ENCODE peak calls at places on chromosome 16, in six cellular contexts. One of them, this sample, is unnamed. For H3K4me1, the result is how much of the 10 kb centered on the place peaks cover.

GRCh38 chr16:16857603-16858283 is 478.8 kb downstream of the NPIPA7 start:
- DNase-seq in adrenal gland: no peak
- DNase-seq in CD8-positive, alpha-beta memory T cell: no peak
- DNase-seq in ovary: no peak
- DNase-seq in heart right ventricle: no peak
- DNase-seq in CD8-positive, alpha-beta T cell: no peak
- DNase-seq in this sample: no peak

GRCh38 chr16:89146211-89147005 is 25.1 kb upstream of the CDH15 start:
- DNase-seq in CD8-positive, alpha-beta T cell: no peak
- DNase-seq in CD8-positive, alpha-beta memory T cell: no peak
- DNase-seq in ovary: peak
- DNase-seq in adrenal gland: no peak
- DNase-seq in heart right ventricle: no peak
- DNase-seq in this sample: no peak

GRCh38 chr16:21150375-21151001 is at the start of gene DNAH3:
- DNase-seq in CD8-positive, alpha-beta memory T cell: no peak
- DNase-seq in ovary: no peak
- DNase-seq in heart right ventricle: no peak
- DNase-seq in adrenal gland: no peak
- DNase-seq in CD8-positive, alpha-beta T cell: no peak
- DNase-seq in this sample: no peak

GRCh38 chr16:54526916-54527315 is 240.3 kb upstream of the IRX3 start:
- DNase-seq in ovary: no peak
- DNase-seq in CD8-positive, alpha-beta T cell: no peak
- DNase-seq in adrenal gland: no peak
- DNase-seq in CD8-positive, alpha-beta memory T cell: no peak
- DNase-seq in heart right ventricle: no peak
- DNase-seq in this sample: no peak

GRCh38 chr16:53071748-53072301 is 17.0 kb downstream of the CHD9 start:
- DNase-seq in heart right ventricle: peak
- DNase-seq in adrenal gland: peak
- DNase-seq in CD8-positive, alpha-beta memory T cell: no peak
- DNase-seq in ovary: peak
- DNase-seq in CD8-positive, alpha-beta T cell: no peak
- DNase-seq in this sample: no peak

GRCh38 chr16:22675745-22676540 is 138.0 kb upstream of the HS3ST2 start:
- DNase-seq in adrenal gland: no peak
- DNase-seq in CD8-positive, alpha-beta T cell: no peak
- DNase-seq in heart right ventricle: no peak
- DNase-seq in ovary: no peak
- DNase-seq in CD8-positive, alpha-beta memory T cell: no peak
- DNase-seq in this sample: no peak

GRCh38 chr16:24747425-24747824 is 18.0 kb downstream of the TNRC6A start:
- DNase-seq in CD8-positive, alpha-beta memory T cell: no peak
- DNase-seq in heart right ventricle: no peak
- DNase-seq in adrenal gland: no peak
- DNase-seq in CD8-positive, alpha-beta T cell: no peak
- DNase-seq in ovary: no peak
- DNase-seq in this sample: no peak

GRCh38 chr16:54072237-54072636 is 214.3 kb downstream of the IRX3 start:
- DNase-seq in CD8-positive, alpha-beta memory T cell: no peak
- DNase-seq in CD8-positive, alpha-beta T cell: no peak
- DNase-seq in adrenal gland: no peak
- DNase-seq in ovary: no peak
- DNase-seq in heart right ventricle: no peak
- DNase-seq in this sample: no peak

GRCh38 chr16:22070361-22071351 is 21.7 kb upstream of the VWA3A start:
- DNase-seq in CD8-positive, alpha-beta T cell: no peak
- DNase-seq in heart right ventricle: no peak
- DNase-seq in adrenal gland: peak
- DNase-seq in ovary: peak
- DNase-seq in CD8-positive, alpha-beta memory T cell: no peak
- DNase-seq in this sample: no peak

GRCh38 chr16:8583712-8584111 is 6.6 kb downstream of the TMEM114 start:
- DNase-seq in ovary: no peak
- DNase-seq in CD8-positive, alpha-beta T cell: no peak
- DNase-seq in heart right ventricle: no peak
- DNase-seq in CD8-positive, alpha-beta memory T cell: no peak
- DNase-seq in adrenal gland: no peak
- DNase-seq in this sample: no peak

GRCh38 chr16:14205666-14206065 is 134.5 kb downstream of the MRTFB start:
- DNase-seq in CD8-positive, alpha-beta T cell: no peak
- DNase-seq in ovary: no peak
- DNase-seq in heart right ventricle: no peak
- DNase-seq in adrenal gland: no peak
- DNase-seq in CD8-positive, alpha-beta memory T cell: no peak
- DNase-seq in this sample: no peak

GRCh38 chr16:64398795-64399194 is 723.1 kb downstream of the CDH11 start:
- DNase-seq in adrenal gland: no peak
- DNase-seq in heart right ventricle: no peak
- DNase-seq in ovary: no peak
- DNase-seq in CD8-positive, alpha-beta memory T cell: no peak
- DNase-seq in CD8-positive, alpha-beta T cell: no peak
- DNase-seq in this sample: no peak

GRCh38 chr16:65763640-65764305 is 602.7 kb upstream of the CDH5 start:
- DNase-seq in ovary: no peak
- DNase-seq in CD8-positive, alpha-beta memory T cell: no peak
- DNase-seq in adrenal gland: no peak
- DNase-seq in heart right ventricle: no peak
- DNase-seq in CD8-positive, alpha-beta T cell: no peak
- DNase-seq in this sample: no peak

GRCh38 chr16:20203277-20203676 is 124.0 kb downstream of the GP2 start:
- DNase-seq in adrenal gland: no peak
- DNase-seq in ovary: no peak
- DNase-seq in CD8-positive, alpha-beta T cell: no peak
- DNase-seq in CD8-positive, alpha-beta memory T cell: no peak
- DNase-seq in heart right ventricle: no peak
- DNase-seq in this sample: no peak

GRCh38 chr16:77236063-77236511 is 36.9 kb downstream of the SYCE1L start:
- DNase-seq in CD8-positive, alpha-beta T cell: peak
- DNase-seq in ovary: peak
- DNase-seq in CD8-positive, alpha-beta memory T cell: peak
- DNase-seq in adrenal gland: peak
- DNase-seq in heart right ventricle: peak
- DNase-seq in this sample: no peak

GRCh38 chr16:12235110-12235509 is 258.6 kb downstream of the SNX29 start:
- DNase-seq in adrenal gland: no peak
- DNase-seq in ovary: no peak
- DNase-seq in CD8-positive, alpha-beta memory T cell: no peak
- DNase-seq in heart right ventricle: no peak
- DNase-seq in CD8-positive, alpha-beta T cell: no peak
- DNase-seq in this sample: no peak

GRCh38 chr16:57600048-57600835 is 28.2 kb upstream of the ADGRG1 start:
- DNase-seq in heart right ventricle: peak
- DNase-seq in ovary: no peak
- DNase-seq in adrenal gland: peak
- DNase-seq in CD8-positive, alpha-beta memory T cell: no peak
- DNase-seq in CD8-positive, alpha-beta T cell: peak
- DNase-seq in this sample: no peak

GRCh38 chr16:57603110-57604024 is 25.1 kb upstream of the ADGRG1 start:
- DNase-seq in heart right ventricle: no peak
- DNase-seq in adrenal gland: peak
- DNase-seq in CD8-positive, alpha-beta T cell: no peak
- DNase-seq in CD8-positive, alpha-beta memory T cell: no peak
- DNase-seq in ovary: no peak
- DNase-seq in this sample: peak

GRCh38 chr16:57604177-57604576 is 24.3 kb upstream of the ADGRG1 start:
- DNase-seq in CD8-positive, alpha-beta memory T cell: no peak
- DNase-seq in adrenal gland: no peak
- DNase-seq in CD8-positive, alpha-beta T cell: no peak
- DNase-seq in heart right ventricle: no peak
- DNase-seq in ovary: no peak
- DNase-seq in this sample: no peak

GRCh38 chr16:57600952-57601580 is 27.4 kb upstream of the ADGRG1 start:
- DNase-seq in adrenal gland: peak
- DNase-seq in ovary: no peak
- DNase-seq in CD8-positive, alpha-beta memory T cell: no peak
- DNase-seq in heart right ventricle: no peak
- DNase-seq in CD8-positive, alpha-beta T cell: no peak
- DNase-seq in this sample: peak

DNA sequence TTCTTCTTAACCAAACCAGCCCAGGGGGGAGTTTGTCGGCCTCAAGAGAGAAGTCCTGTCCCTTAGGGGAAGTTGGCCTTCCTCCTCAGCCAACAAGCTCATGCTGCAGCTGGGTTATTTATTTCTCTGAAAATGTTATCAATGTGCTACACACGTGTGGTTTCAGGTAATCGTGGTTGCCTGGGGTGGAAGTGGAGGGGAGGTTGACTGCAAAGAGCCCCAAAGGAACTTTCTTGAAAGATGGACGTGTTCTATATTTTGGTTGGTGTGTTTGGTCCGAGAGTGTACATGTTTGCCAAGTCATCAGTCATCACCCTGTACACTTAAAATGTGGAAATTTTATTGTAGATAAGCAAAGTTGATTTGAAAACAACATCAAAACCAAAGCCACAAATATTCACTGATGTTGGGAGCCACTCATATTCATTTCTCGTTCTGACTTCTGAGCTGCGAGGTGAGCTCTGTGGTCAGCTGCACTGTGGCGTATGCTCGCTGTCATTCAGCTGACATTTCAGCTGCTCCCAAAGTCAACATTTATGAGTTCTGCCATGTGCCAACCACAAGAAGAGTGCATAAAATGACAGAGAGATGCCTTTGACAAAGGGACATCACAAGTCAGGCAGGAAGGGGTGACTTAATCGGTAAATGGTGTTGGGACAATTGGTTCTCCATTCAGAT is 26.5 kb upstream of the ADGRG1 start:
- DNase-seq in CD8-positive, alpha-beta T cell: peak
- DNase-seq in heart right ventricle: no peak
- DNase-seq in adrenal gland: peak
- DNase-seq in CD8-positive, alpha-beta memory T cell: no peak
- DNase-seq in ovary: no peak
- DNase-seq in this sample: no peak
- H3K27ac ChIP-seq in CD8-positive, alpha-beta T cell: peak
- H3K27ac ChIP-seq in heart right ventricle: no peak
- H3K27ac ChIP-seq in adrenal gland: no peak
- H3K27ac ChIP-seq in CD8-positive, alpha-beta memory T cell: peak
- H3K27ac ChIP-seq in ovary: no peak
- H3K27ac ChIP-seq in this sample: no peak

GRCh38 chr16:68066763-68067162 is 18.4 kb upstream of the NFATC3 start:
- DNase-seq in heart right ventricle: no peak
- DNase-seq in CD8-positive, alpha-beta T cell: no peak
- DNase-seq in adrenal gland: no peak
- DNase-seq in ovary: no peak
- DNase-seq in CD8-positive, alpha-beta memory T cell: no peak
- DNase-seq in this sample: no peak
- H3K4me3 ChIP-seq in heart right ventricle: no peak
- H3K4me3 ChIP-seq in CD8-positive, alpha-beta T cell: no peak
- H3K4me3 ChIP-seq in adrenal gland: no peak
- H3K4me3 ChIP-seq in ovary: no peak
- H3K4me3 ChIP-seq in CD8-positive, alpha-beta memory T cell: no peak
- H3K4me3 ChIP-seq in this sample: no peak

GRCh38 chr16:87487361-87487924 is 5.4 kb downstream of the ZCCHC14 start:
- DNase-seq in heart right ventricle: peak
- DNase-seq in CD8-positive, alpha-beta T cell: no peak
- DNase-seq in CD8-positive, alpha-beta memory T cell: no peak
- DNase-seq in adrenal gland: peak
- DNase-seq in ovary: no peak
- DNase-seq in this sample: no peak
- H3K4me1 ChIP-seq in heart right ventricle: half or more
- H3K4me1 ChIP-seq in CD8-positive, alpha-beta T cell: half or more
- H3K4me1 ChIP-seq in CD8-positive, alpha-beta memory T cell: half or more
- H3K4me1 ChIP-seq in adrenal gland: under half
- H3K4me1 ChIP-seq in ovary: under half
- H3K4me1 ChIP-seq in this sample: under half

GRCh38 chr16:4659363-4660353 is 33.7 kb upstream of the NUDT16L1 start:
- DNase-seq in adrenal gland: no peak
- DNase-seq in CD8-positive, alpha-beta T cell: no peak
- DNase-seq in ovary: no peak
- DNase-seq in heart right ventricle: no peak
- DNase-seq in CD8-positive, alpha-beta memory T cell: no peak
- DNase-seq in this sample: no peak
- H3K27ac ChIP-seq in adrenal gland: no peak
- H3K27ac ChIP-seq in CD8-positive, alpha-beta T cell: peak
- H3K27ac ChIP-seq in ovary: no peak
- H3K27ac ChIP-seq in heart right ventricle: no peak
- H3K27ac ChIP-seq in CD8-positive, alpha-beta memory T cell: peak
- H3K27ac ChIP-seq in this sample: no peak

DNA sequence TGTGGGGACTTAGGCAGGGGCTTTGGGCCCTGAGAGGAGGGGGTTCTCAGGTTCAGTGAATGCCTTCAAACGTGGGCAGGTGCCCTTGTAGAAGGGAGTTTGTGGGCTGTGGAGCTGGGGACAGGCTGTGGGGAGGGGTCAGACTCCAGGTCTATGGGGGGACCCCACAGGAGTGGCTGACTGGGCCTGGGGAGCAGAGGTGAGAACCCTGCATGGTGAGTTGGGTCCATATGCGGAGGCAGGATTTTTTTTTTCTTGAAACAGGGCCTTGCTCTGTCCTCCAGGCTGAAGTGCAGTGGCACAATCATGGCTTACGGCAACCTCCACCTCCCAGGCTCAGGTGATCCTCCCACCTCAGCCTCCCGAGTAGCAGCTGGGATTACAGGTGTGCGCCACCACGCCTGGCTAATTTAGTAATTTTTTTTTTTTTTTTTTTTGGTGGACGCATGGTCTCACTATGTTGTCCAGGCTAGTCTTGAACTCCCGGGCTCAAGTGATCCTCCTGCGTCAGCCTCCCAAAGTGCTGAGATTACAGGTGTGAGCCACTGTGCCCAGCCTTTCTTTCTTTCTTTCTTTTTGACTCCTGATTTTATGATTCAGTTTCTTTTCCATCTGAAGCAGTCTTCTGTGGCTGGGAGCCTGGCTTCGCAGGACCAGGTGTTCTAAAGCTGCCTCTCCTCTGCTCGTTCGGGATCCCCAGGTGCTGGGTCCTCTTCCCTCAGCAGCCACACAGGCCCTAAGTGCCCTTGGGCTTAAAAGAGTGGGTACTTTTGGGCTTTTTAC is 19.0 kb upstream of the ADCY7 start:
- DNase-seq in CD8-positive, alpha-beta memory T cell: no peak
- DNase-seq in heart right ventricle: no peak
- DNase-seq in adrenal gland: no peak
- DNase-seq in CD8-positive, alpha-beta T cell: no peak
- DNase-seq in ovary: no peak
- DNase-seq in this sample: no peak
- H3K4me3 ChIP-seq in CD8-positive, alpha-beta memory T cell: no peak
- H3K4me3 ChIP-seq in heart right ventricle: no peak
- H3K4me3 ChIP-seq in adrenal gland: no peak
- H3K4me3 ChIP-seq in CD8-positive, alpha-beta T cell: no peak
- H3K4me3 ChIP-seq in ovary: no peak
- H3K4me3 ChIP-seq in this sample: no peak

DNA sequence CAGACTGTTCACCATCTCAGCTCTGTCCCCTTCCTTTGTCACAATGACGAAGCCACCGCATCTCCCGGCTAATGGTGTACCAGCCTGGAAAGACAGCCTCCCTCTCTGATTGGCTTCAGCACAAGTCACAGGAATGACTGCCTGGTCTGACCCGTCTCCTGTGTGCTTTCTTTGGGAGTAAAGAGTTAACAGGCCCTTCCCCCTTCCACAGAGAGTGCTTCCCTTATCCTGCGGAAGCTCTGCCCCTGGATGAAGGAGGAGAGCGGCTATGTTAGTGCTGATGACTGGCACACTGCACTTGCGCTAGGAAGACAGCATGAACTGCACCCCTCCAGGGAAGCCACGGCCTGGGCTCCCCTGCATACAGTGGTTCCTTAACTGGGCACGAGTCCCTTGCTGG is 11.3 kb downstream of the USB1 start:
- DNase-seq in ovary: no peak
- DNase-seq in heart right ventricle: no peak
- DNase-seq in CD8-positive, alpha-beta memory T cell: no peak
- DNase-seq in CD8-positive, alpha-beta T cell: no peak
- DNase-seq in adrenal gland: no peak
- DNase-seq in this sample: no peak
- H3K4me1 ChIP-seq in ovary: under half
- H3K4me1 ChIP-seq in heart right ventricle: under half
- H3K4me1 ChIP-seq in CD8-positive, alpha-beta memory T cell: under half
- H3K4me1 ChIP-seq in CD8-positive, alpha-beta T cell: under half
- H3K4me1 ChIP-seq in adrenal gland: under half
- H3K4me1 ChIP-seq in this sample: under half